ENCODE peak calls at places on chromosomes 13 and 19, in seven cellular contexts. B is AG04450, K is HFF-Myc, L is cardiac fibroblast, S is tibial nerve, D is neural crest cell, N is A549. Y is an unnamed sample.

GRCh38 chr13:73388586-73388985 is 329.8 kb downstream of the KLF5 start:
- DNase-seq in B (no peak), K (no peak), L (no peak), S (no peak), D (no peak), N (no peak), Y (no peak)

GRCh38 chr13:66556306-66556705 is 673.8 kb downstream of the PCDH9 start:
- DNase-seq in B (no peak), K (no peak), L (peak), S (no peak), D (no peak), N (no peak), Y (no peak)

GRCh38 chr19:16397791-16398529 is 73.3 kb downstream of the KLF2 start:
- DNase-seq in B (no peak), K (no peak), L (peak), S (peak), D (no peak), N (no peak), Y (no peak)

GRCh38 chr13:38498271-38498670 is 148.6 kb downstream of the UFM1 start:
- DNase-seq in B (no peak), K (no peak), L (no peak), S (no peak), D (no peak), N (no peak), Y (no peak)

GRCh38 chr13:38783992-38784875 is 97.4 kb downstream of the FREM2 start:
- DNase-seq in B (no peak), K (no peak), L (no peak), S (no peak), D (no peak), N (no peak), Y (no peak)

GRCh38 chr19:5436101-5436947 is 18.9 kb upstream of the ZNRF4 start:
- DNase-seq in B (peak), K (no peak), L (peak), S (no peak), D (peak), N (peak), Y (no peak)

GRCh38 chr13:109833940-109834339 is 47.6 kb upstream of the IRS2 start:
- DNase-seq in B (no peak), K (no peak), L (no peak), S (no peak), D (no peak), N (no peak), Y (no peak)

GRCh38 chr13:29210676-29211075 is 384.8 kb downstream of the SLC7A1 start:
- DNase-seq in B (no peak), K (no peak), L (no peak), S (no peak), D (no peak), N (no peak), Y (no peak)

GRCh38 chr13:44854264-44855060 is 134.8 kb downstream of the NUFIP1 start:
- DNase-seq in B (no peak), K (no peak), L (no peak), S (no peak), D (no peak), N (no peak), Y (no peak)

GRCh38 chr19:19460258-19460731 is 54.8 kb downstream of the GATAD2A start:
- DNase-seq in B (no peak), K (no peak), L (peak), S (no peak), D (no peak), N (no peak), Y (no peak)

GRCh38 chr13:46894534-46894906 is 2.3 kb downstream of the HTR2A start:
- DNase-seq in B (no peak), K (no peak), L (no peak), S (no peak), D (no peak), N (no peak), Y (no peak)

GRCh38 chr13:43804461-43805070 is 17.8 kb upstream of the ENOX1 start:
- DNase-seq in B (peak), K (no peak), L (peak), S (no peak), D (peak), N (peak), Y (peak)

GRCh38 chr13:104015646-104016396 is 949.6 kb upstream of the SLC10A2 start:
- DNase-seq in B (peak), K (no peak), L (peak), S (no peak), D (no peak), N (no peak), Y (no peak)

GRCh38 chr13:75366380-75367280 is 115.3 kb downstream of the TBC1D4 start:
- DNase-seq in B (no peak), K (no peak), L (peak), S (no peak), D (no peak), N (no peak), Y (no peak)

GRCh38 chr19:39047076-39047475 is 14.7 kb upstream of the FBXO27 start:
- DNase-seq in B (no peak), K (no peak), L (no peak), S (no peak), D (no peak), N (no peak), Y (no peak)

GRCh38 chr13:23871616-23872220 is 17.5 kb downstream of the MIPEP start:
- DNase-seq in B (no peak), K (no peak), L (peak), S (no peak), D (no peak), N (peak), Y (peak)

GRCh38 chr19:45423589-45424190 is at the start of gene ERCC1:
- DNase-seq in B (peak), K (peak), L (peak), S (peak), D (peak), N (peak), Y (peak)

GRCh38 chr13:44668707-44669106 is 92.6 kb upstream of the TSC22D1 start:
- DNase-seq in B (no peak), K (no peak), L (peak), S (no peak), D (no peak), N (no peak), Y (no peak)

GRCh38 chr13:85590231-85590931 is 208.8 kb downstream of the SLITRK6 start:
- DNase-seq in B (no peak), K (peak), L (no peak), S (no peak), D (no peak), N (peak), Y (no peak)

GRCh38 chr19:18700501-18701249 is 17.2 kb downstream of the CRTC1 start:
- DNase-seq in B (no peak), K (no peak), L (peak), S (peak), D (peak), N (no peak), Y (peak)

GRCh38 chr13:39144941-39145533 is 106.8 kb downstream of the NHLRC3 start:
- DNase-seq in B (peak), K (peak), L (peak), S (peak), D (peak), N (peak), Y (peak)

GRCh38 chr13:52447354-52447753 is 3.1 kb downstream of the VPS36 start:
- DNase-seq in B (no peak), K (no peak), L (no peak), S (no peak), D (no peak), N (no peak), Y (no peak)

GRCh38 chr19:17677002-17677401 is 11.2 kb downstream of the UNC13A start:
- DNase-seq in B (no peak), K (no peak), L (no peak), S (no peak), D (no peak), N (peak), Y (no peak)

GRCh38 chr19:13079542-13079986 is 23.1 kb downstream of the LYL1 start:
- DNase-seq in B (no peak), K (peak), L (no peak), S (no peak), D (no peak), N (no peak), Y (no peak)

GRCh38 chr19:10513223-10513622 is 4.0 kb downstream of the S1PR5 start:
- DNase-seq in B (no peak), K (no peak), L (no peak), S (no peak), D (no peak), N (no peak), Y (no peak)

GRCh38 chr19:16661480-16662034 is 618 bp downstream of the TMEM38A start:
- DNase-seq in B (no peak), K (no peak), L (peak), S (peak), D (no peak), N (no peak), Y (peak)

GRCh38 chr13:49022472-49023144 is 46.9 kb downstream of the FNDC3A start:
- DNase-seq in B (no peak), K (no peak), L (peak), S (no peak), D (no peak), N (no peak), Y (no peak)

GRCh38 chr13:32585625-32586021 is 629 bp upstream of the PDS5B start:
- DNase-seq in B (no peak), K (no peak), L (no peak), S (no peak), D (peak), N (no peak), Y (no peak)

GRCh38 chr13:20514866-20515265 is 10.8 kb downstream of the CRYL1 start:
- DNase-seq in B (no peak), K (no peak), L (no peak), S (no peak), D (no peak), N (no peak), Y (no peak)

GRCh38 chr19:29088761-29089160 is 124.2 kb downstream of the UQCRFS1 start:
- DNase-seq in B (no peak), K (no peak), L (no peak), S (no peak), D (peak), N (no peak), Y (no peak)

GRCh38 chr13:87998081-87998480 is 326.9 kb downstream of the SLITRK5 start:
- DNase-seq in B (no peak), K (no peak), L (no peak), S (no peak), D (no peak), N (no peak), Y (no peak)

GRCh38 chr13:81001828-81002385 is 661.0 kb upstream of the SPRY2 start:
- DNase-seq in B (no peak), K (no peak), L (peak), S (no peak), D (no peak), N (no peak), Y (no peak)

GRCh38 chr19:55158848-55159793 is 1.6 kb upstream of the TNNI3 start:
- DNase-seq in B (no peak), K (no peak), L (peak), S (no peak), D (no peak), N (peak), Y (no peak)

GRCh38 chr13:41064493-41064892 is 3.2 kb downstream of the WBP4 start:
- DNase-seq in B (peak), K (peak), L (peak), S (no peak), D (no peak), N (no peak), Y (no peak)

GRCh38 chr19:40279120-40279551 is 6.0 kb downstream of the AKT2 start:
- DNase-seq in B (peak), K (no peak), L (peak), S (peak), D (no peak), N (no peak), Y (no peak)

GRCh38 chr19:16325671-16326400 is 1.2 kb downstream of the KLF2 start:
- DNase-seq in B (no peak), K (no peak), L (peak), S (no peak), D (no peak), N (peak), Y (no peak)

GRCh38 chr19:17847538-17848366 is at the start of gene JAK3:
- DNase-seq in B (no peak), K (no peak), L (peak), S (no peak), D (peak), N (no peak), Y (peak)

GRCh38 chr13:108996430-108996829 is 367.0 kb downstream of the MYO16 start:
- DNase-seq in B (no peak), K (no peak), L (no peak), S (no peak), D (no peak), N (no peak), Y (no peak)

DNA sequence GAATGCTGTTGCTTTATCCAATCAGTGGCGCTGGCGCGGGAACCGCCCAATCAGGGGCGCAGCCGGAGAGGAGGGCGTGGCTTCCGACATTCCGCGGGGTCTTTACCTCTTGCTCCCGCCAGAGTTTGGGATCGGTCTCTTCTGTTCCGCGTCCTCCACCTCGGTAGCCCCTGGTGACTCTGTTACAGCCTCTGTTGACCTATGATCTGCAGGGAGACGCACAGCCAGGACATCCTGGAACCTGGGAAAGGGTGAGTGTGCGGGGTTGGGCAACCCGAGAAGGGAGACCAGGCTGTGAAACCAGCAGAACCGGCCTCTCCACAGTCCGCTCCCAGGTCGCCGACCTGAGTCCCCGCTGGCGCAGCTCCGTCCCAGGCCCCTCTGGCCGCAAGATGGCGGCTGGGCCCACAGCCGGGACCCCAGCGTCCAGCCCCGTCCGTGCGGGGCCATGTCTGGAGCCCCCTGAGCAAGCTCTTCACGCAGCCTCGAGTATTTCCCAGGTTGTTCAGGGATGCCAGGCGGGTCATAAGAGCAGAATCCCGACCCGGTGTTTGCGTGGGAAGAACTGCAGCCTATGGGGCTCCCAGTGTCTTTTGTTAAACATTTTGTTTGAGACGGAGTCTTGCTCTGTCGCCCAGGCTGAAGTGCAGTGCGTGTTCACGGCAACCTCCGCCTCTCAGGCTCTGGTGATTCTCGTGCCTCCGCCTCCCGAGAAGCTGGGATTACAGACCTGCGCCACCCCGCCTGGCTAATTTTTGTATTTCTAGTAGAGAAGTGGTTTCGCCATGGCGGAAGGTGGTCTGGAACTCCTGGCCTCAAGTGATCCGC is 4.4 kb upstream of the ZNF681 start:
- DNase-seq in B (no peak), K (no peak), L (peak), S (peak), D (peak), N (no peak), Y (peak)
- TF ChIP-seq CTCF in B (no peak), K (no peak), L (no peak), S (no peak), D (peak), N (no peak), Y (no peak)

GRCh38 chr19:14479985-14480694 is 5.0 kb upstream of the PTGER1 start:
- DNase-seq in B (no peak), K (no peak), L (no peak), S (no peak), D (peak), N (peak), Y (peak)
- TF ChIP-seq CTCF in B (peak), K (peak), L (peak), S (peak), D (peak), N (peak), Y (peak)

DNA sequence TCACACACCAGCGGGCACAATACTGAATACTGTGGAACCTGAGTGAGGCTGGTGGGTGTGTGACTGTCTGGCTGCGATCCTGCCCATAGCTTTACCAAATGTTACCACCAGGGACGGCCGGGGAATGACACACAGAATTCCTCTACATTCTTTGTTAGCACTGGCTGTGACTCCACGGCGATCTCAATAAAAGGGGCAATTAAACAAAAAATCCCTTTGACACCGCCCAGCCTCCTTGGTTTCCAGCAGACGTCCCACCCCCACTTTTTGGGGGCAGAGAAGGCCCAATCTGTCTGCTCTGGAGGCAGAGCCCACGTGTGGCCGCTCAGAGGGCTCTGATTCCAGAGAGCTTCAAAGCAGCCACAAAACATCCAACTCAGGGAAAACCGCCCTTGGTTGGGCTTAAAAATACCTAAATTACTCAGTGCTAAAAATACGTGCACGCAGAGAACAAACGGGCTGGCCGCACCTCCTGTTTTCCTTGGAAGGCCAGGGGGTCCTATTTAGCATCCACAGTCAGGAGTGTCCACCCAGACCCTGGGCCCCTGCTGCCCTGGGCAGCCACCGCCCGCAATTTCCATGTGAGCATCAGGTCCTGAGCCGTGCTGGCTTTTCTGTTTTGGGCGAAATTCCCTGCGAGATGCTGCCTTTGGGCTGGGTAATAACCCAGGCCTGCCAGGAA is 47.8 kb downstream of the GADD45B start:
- DNase-seq in B (no peak), K (no peak), L (peak), S (no peak), D (no peak), N (peak), Y (no peak)
- TF ChIP-seq CTCF in B (peak), K (peak), L (peak), S (no peak), D (peak), N (no peak), Y (no peak)

DNA sequence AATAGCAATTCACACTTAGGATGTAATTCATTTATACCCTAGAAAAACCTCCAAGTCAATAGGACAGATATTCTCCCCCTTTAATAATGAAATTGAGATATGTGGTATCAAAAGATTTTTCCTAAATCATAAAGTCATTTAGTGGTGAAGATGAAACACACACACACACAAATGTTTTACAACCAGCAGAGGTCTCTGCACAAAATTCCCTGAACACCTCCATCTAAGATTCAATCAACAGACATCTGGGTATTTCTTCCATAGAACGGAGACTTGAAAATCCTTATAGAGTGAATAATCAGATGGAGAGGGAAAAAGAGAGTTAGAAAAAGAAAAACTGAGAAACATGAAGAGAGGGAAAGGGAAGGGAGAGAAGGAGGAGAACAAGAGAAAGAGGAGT is 52.8 kb downstream of the MYCBP2 start:
- DNase-seq in B (no peak), K (no peak), L (no peak), S (no peak), D (no peak), N (no peak), Y (no peak)
- TF ChIP-seq CTCF in B (no peak), K (no peak), L (no peak), S (no peak), D (no peak), N (no peak), Y (no peak)

DNA sequence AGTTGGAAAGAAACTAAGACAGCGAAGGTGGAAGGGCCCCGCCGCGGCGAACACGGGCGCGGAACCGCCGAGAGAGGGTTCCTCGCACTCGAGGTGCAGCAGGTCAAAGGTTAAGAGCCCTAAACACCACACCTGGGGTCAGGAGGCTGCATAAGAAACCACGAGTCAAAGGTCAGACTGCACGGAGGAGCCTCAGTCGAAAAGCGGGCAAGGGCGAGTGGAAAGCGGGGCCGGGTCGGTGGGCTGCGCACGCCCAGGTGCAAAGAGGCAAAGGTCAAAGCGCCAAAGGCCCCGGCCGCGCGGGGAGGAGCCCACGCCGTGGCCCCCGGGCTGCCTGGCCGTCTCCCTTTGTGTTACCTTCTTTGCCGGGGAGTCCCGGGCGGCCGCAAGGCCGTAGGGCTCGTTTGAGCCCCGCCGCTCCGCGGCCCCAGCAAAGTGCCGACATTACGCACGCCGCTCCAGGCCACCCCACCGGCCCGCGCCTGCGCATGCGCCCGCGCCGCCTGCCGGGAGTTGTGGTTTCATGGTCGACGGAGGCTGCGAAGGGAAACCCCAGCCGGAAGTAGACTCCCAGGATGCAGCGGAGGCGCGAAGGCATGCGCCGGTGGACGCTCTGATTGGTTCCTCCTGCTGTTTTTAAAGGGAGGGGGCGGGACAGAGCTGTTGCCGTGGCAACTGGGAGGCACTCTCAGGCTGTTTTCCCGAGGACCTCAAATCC is at the start of gene POLRMT:
- DNase-seq in B (peak), K (peak), L (peak), S (peak), D (peak), N (peak), Y (peak)
- TF ChIP-seq CTCF in B (no peak), K (peak), L (no peak), S (no peak), D (peak), N (no peak), Y (no peak)

Y was measured in GM10248.